ENCODE peak calls at places on chromosomes 11 and 22, in five cellular contexts. One of them, this sample, is unnamed.

GRCh38 chr22:46007848-46008261 is 30.9 kb upstream of the WNT7B start:
- DNase-seq in NCI-H1105 treated with DMSO at 0.1 percent for 48 hours: no peak
- DNase-seq in NAMALWA: no peak
- DNase-seq in neural progenitor cell: no peak
- DNase-seq in iPS DF 6.9: no peak
- DNase-seq in this sample: no peak

GRCh38 chr11:112513936-112514716 is 253.5 kb upstream of the PLET1 start:
- DNase-seq in NCI-H1105 treated with DMSO at 0.1 percent for 48 hours: peak; percentile 72
- DNase-seq in NAMALWA: peak; percentile 23
- DNase-seq in neural progenitor cell: no peak
- DNase-seq in iPS DF 6.9: no peak
- DNase-seq in this sample: no peak

GRCh38 chr11:73980001-73980960 is 2.4 kb downstream of the UCP2 start:
- DNase-seq in iPS DF 6.9: no peak
- DNase-seq in NAMALWA: peak; percentile 97
- DNase-seq in NCI-H1105 treated with DMSO at 0.1 percent for 48 hours: no peak
- DNase-seq in neural progenitor cell: no peak
- DNase-seq in this sample: no peak

GRCh38 chr22:46057762-46058420 is 80.9 kb upstream of the WNT7B start:
- DNase-seq in iPS DF 6.9: no peak
- DNase-seq in NAMALWA: peak; percentile 91
- DNase-seq in neural progenitor cell: no peak
- DNase-seq in NCI-H1105 treated with DMSO at 0.1 percent for 48 hours: peak; percentile 80
- DNase-seq in this sample: no peak

GRCh38 chr22:32628626-32629587 is 154.3 kb downstream of the FBXO7 start:
- DNase-seq in NAMALWA: no peak
- DNase-seq in neural progenitor cell: no peak
- DNase-seq in iPS DF 6.9: no peak
- DNase-seq in NCI-H1105 treated with DMSO at 0.1 percent for 48 hours: no peak
- DNase-seq in this sample: no peak

GRCh38 chr11:88402784-88403183 is 65.2 kb upstream of the CTSC start:
- DNase-seq in NCI-H1105 treated with DMSO at 0.1 percent for 48 hours: no peak
- DNase-seq in NAMALWA: no peak
- DNase-seq in neural progenitor cell: no peak
- DNase-seq in iPS DF 6.9: no peak
- DNase-seq in this sample: no peak

GRCh38 chr11:35009941-35010337 is 93.5 kb downstream of the PDHX start:
- DNase-seq in iPS DF 6.9: no peak
- DNase-seq in neural progenitor cell: no peak
- DNase-seq in NCI-H1105 treated with DMSO at 0.1 percent for 48 hours: no peak
- DNase-seq in NAMALWA: no peak
- DNase-seq in this sample: no peak

GRCh38 chr11:76077575-76078150 is 128.6 kb downstream of the WNT11 start:
- DNase-seq in neural progenitor cell: no peak
- DNase-seq in iPS DF 6.9: no peak
- DNase-seq in NAMALWA: no peak
- DNase-seq in NCI-H1105 treated with DMSO at 0.1 percent for 48 hours: no peak
- DNase-seq in this sample: no peak

GRCh38 chr22:30636226-30637077 is 871 bp downstream of the SLC35E4 start:
- DNase-seq in neural progenitor cell: peak; percentile 14
- DNase-seq in iPS DF 6.9: no peak
- DNase-seq in NAMALWA: peak; percentile 43
- DNase-seq in NCI-H1105 treated with DMSO at 0.1 percent for 48 hours: peak; percentile 22
- DNase-seq in this sample: no peak

GRCh38 chr11:69696749-69697488 is 6.9 kb downstream of the FGF19 start:
- DNase-seq in neural progenitor cell: peak; percentile 55
- DNase-seq in NCI-H1105 treated with DMSO at 0.1 percent for 48 hours: no peak
- DNase-seq in NAMALWA: no peak
- DNase-seq in iPS DF 6.9: no peak
- DNase-seq in this sample: no peak

GRCh38 chr11:32386770-32387377 is 48.5 kb downstream of the WT1 start:
- DNase-seq in NCI-H1105 treated with DMSO at 0.1 percent for 48 hours: no peak
- DNase-seq in neural progenitor cell: no peak
- DNase-seq in NAMALWA: no peak
- DNase-seq in iPS DF 6.9: no peak
- DNase-seq in this sample: no peak